ENCODE peak calls at places on chromosome 1, in four cellular contexts. H, D, C and B are unnamed samples.

GRCh38 chr1:204600968-204601367 is 84.6 kb downstream of the LRRN2 start:
- DNase-seq in H (peak), D (no peak), C (no peak), B (no peak)

GRCh38 chr1:32953495-32953894 is 11.1 kb downstream of the RNF19B start:
- DNase-seq in H (no peak), D (no peak), C (no peak), B (no peak)

GRCh38 chr1:83706354-83706938 is 292.5 kb downstream of the TTLL7 start:
- DNase-seq in H (no peak), D (no peak), C (no peak), B (no peak)

GRCh38 chr1:59678809-59679228 is 135.9 kb upstream of the HOOK1 start:
- DNase-seq in H (no peak), D (no peak), C (peak), B (no peak)

GRCh38 chr1:231929311-231929710 is 302.7 kb downstream of the DISC1 start:
- DNase-seq in H (no peak), D (no peak), C (no peak), B (no peak)

GRCh38 chr1:193654951-193655705 is 468.7 kb upstream of the B3GALT2 start:
- DNase-seq in H (no peak), D (no peak), C (no peak), B (no peak)

GRCh38 chr1:241736387-241736786 is 84.3 kb downstream of the WDR64 start:
- DNase-seq in H (no peak), D (no peak), C (peak), B (no peak)

GRCh38 chr1:108009603-108010195 is 44.7 kb upstream of the VAV3 start:
- DNase-seq in H (no peak), D (no peak), C (no peak), B (no peak)

GRCh38 chr1:242784807-242785206 is 260.3 kb upstream of the PLD5 start:
- DNase-seq in H (no peak), D (no peak), C (no peak), B (no peak)

GRCh38 chr1:154819628-154820590 is 50.2 kb downstream of the KCNN3 start:
- DNase-seq in H (peak), D (no peak), C (peak), B (peak)

DNA sequence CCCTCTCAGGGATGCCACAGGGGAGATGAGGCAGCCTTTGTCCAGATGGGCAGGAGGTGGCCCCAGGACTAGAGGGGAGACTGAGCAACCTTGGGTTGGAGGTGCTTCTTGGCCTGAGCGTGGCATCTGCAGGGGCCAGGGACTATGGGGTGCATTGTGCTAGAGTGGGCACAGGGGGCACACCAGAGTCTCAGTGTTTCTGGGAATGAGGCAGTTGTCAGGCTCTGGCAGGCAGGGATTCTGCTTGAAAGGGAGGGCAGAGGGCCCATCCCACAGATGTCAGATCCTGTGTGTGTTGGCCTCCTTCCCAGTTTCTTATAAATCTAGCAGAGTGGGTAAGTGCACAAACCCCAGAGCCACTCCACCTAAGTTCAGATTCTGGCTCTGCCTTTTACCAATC is 13.7 kb downstream of the LGR6 start:
- DNase-seq in H (peak), D (no peak), C (no peak), B (no peak)
- TF ChIP-seq NFIC in H (peak), D (no peak), C (no peak), B (no peak)

DNA sequence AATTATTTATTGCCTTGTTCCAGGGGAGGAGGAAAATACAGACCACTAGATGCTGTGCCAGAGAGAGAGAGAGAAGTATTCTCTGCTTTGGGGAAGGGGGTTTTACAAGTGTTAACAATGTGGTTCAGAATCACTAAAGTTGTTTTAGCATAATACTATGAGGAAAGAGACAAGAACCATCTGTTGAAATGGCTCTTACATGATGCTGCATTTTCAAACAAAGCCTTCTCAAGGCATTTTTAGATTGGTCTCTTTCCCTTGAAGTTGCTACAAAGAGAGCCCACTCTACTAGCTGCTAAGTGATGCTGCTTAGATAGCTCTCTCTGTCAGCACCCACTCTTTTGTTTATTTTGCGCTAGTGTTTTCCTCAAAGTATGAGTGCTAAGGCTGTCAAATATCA is 255.1 kb downstream of the NFIA start:
- DNase-seq in H (no peak), D (no peak), C (no peak), B (no peak)
- H3K4me3 ChIP-seq in H (no peak), D (no peak), C (no peak), B (peak)

GRCh38 chr1:52266507-52266906 is 99.5 kb downstream of the CC2D1B start:
- DNase-seq in H (no peak), D (no peak), C (no peak), B (no peak)

GRCh38 chr1:52264530-52265115 is 101.4 kb downstream of the CC2D1B start:
- DNase-seq in H (peak), D (no peak), C (no peak), B (no peak)

GRCh38 chr1:52263153-52263910 is 102.7 kb downstream of the CC2D1B start:
- DNase-seq in H (no peak), D (no peak), C (no peak), B (peak)

GRCh38 chr1:52268372-52268771 is 97.6 kb downstream of the CC2D1B start:
- DNase-seq in H (no peak), D (no peak), C (no peak), B (no peak)
- TF ChIP-seq NFIC in H (no peak), D (no peak), C (no peak), B (no peak)

DNA sequence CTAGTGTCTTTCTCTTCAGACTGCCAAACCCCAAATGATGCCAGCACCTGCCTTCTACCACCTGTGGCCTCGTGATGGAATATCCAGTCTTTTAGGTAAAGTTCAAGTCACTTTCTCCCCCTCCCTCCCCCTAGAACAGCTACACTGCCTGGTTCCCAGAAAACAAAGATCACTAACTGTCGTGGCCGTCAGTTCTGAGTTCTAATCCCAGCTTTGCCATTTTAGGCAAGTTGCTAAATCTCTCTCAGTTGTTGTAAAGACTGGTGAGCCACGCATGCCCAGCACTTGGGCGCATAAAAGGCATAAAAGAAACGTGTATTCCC is 648 bp upstream of the TRAPPC3 start:
- DNase-seq in H (no peak), D (no peak), C (peak), B (no peak)
- H3K4me3 ChIP-seq in H (no peak), D (peak), C (no peak), B (peak)